ENCODE peak calls at places on chromosome 18, in nine cellular contexts. I is upper lobe of right lung; B is myocyte; V is cardiac fibroblast; K is NCI-H1105 treated with DMSO at 0.1 percent for 48 hours; J is Caco-2; C is endothelial cell; F is hippocampal formation; R is activated CD4-positive, CD25-positive, alpha-beta regulatory T cell treated with anti-CD3 and anti-CD28 coated beads, Interleukin-2, amount 50 U/mL, for 16 hours. U is an unnamed sample.

GRCh38 chr18:75075429-75075841 is 133.5 kb downstream of the PTGR3 start:
- DNase-seq in I (no peak), B (no peak), V (no peak), K (no peak), J (no peak), C (no peak), F (no peak), R (no peak), U (no peak)

GRCh38 chr18:4270016-4270415 is 185.1 kb downstream of the DLGAP1 start:
- DNase-seq in I (no peak), B (no peak), V (no peak), K (no peak), J (no peak), C (no peak), F (no peak), R (no peak), U (no peak)

GRCh38 chr18:12287684-12288405 is 20.2 kb upstream of the TUBB6 start:
- DNase-seq in I (peak), B (peak), V (peak), K (no peak), J (peak), C (no peak), F (no peak), R (no peak), U (no peak)

GRCh38 chr18:49238433-49239042 is 221.9 kb downstream of the DYM start:
- DNase-seq in I (no peak), B (peak), V (peak), K (no peak), J (no peak), C (peak), F (peak), R (no peak), U (no peak)

GRCh38 chr18:62282188-62282629 is 42.9 kb upstream of the TNFRSF11A start:
- DNase-seq in I (no peak), B (peak), V (peak), K (no peak), J (no peak), C (no peak), F (no peak), R (no peak), U (no peak)

GRCh38 chr18:40371673-40372072 is 1583.4 kb upstream of the PIK3C3 start:
- DNase-seq in I (no peak), B (no peak), V (peak), K (no peak), J (no peak), C (no peak), F (no peak), R (no peak), U (no peak)

GRCh38 chr18:41982942-41983660 is 28.1 kb downstream of the PIK3C3 start:
- DNase-seq in I (no peak), B (no peak), V (no peak), K (no peak), J (no peak), C (no peak), F (no peak), R (no peak), U (no peak)

GRCh38 chr18:58017267-58017666 is 26.8 kb upstream of the NEDD4L start:
- DNase-seq in I (no peak), B (no peak), V (no peak), K (no peak), J (no peak), C (no peak), F (no peak), R (no peak), U (no peak)

GRCh38 chr18:23049698-23050373 is 85.4 kb upstream of the CABLES1 start:
- DNase-seq in I (no peak), B (no peak), V (no peak), K (no peak), J (no peak), C (no peak), F (no peak), R (no peak), U (no peak)

GRCh38 chr18:48790226-48790863 is 160.4 kb downstream of the SMAD7 start:
- DNase-seq in I (peak), B (no peak), V (peak), K (no peak), J (no peak), C (no peak), F (no peak), R (no peak), U (peak)

GRCh38 chr18:55422456-55423185 is 165.4 kb downstream of the TCF4 start:
- DNase-seq in I (no peak), B (peak), V (peak), K (peak), J (no peak), C (no peak), F (no peak), R (no peak), U (no peak)

GRCh38 chr18:29002747-29003146 is 825.8 kb upstream of the CDH2 start:
- DNase-seq in I (no peak), B (no peak), V (no peak), K (no peak), J (no peak), C (no peak), F (no peak), R (no peak), U (no peak)

GRCh38 chr18:77103991-77104521 is 28.5 kb downstream of the MBP start:
- DNase-seq in I (no peak), B (no peak), V (peak), K (no peak), J (no peak), C (no peak), F (no peak), R (no peak), U (no peak)

GRCh38 chr18:63261029-63261428 is 58.5 kb downstream of the BCL2 start:
- DNase-seq in I (no peak), B (no peak), V (no peak), K (no peak), J (no peak), C (no peak), F (no peak), R (no peak), U (no peak)

GRCh38 chr18:61471832-61472406 is 138.7 kb downstream of the CDH20 start:
- DNase-seq in I (no peak), B (no peak), V (no peak), K (peak), J (no peak), C (no peak), F (no peak), R (no peak), U (no peak)

GRCh38 chr18:36187826-36188721 is 777 bp downstream of the MOCOS start:
- DNase-seq in I (peak), B (peak), V (no peak), K (no peak), J (no peak), C (peak), F (no peak), R (no peak), U (no peak)

GRCh38 chr18:76658627-76659026 is 163.6 kb upstream of the ZNF516 start:
- DNase-seq in I (no peak), B (no peak), V (no peak), K (no peak), J (no peak), C (peak), F (no peak), R (no peak), U (no peak)

GRCh38 chr18:74722237-74722636 is 124.6 kb downstream of the ZNF407 start:
- DNase-seq in I (no peak), B (peak), V (peak), K (no peak), J (no peak), C (no peak), F (no peak), R (no peak), U (no peak)

GRCh38 chr18:24544141-24544498 is 83.7 kb downstream of the HRH4 start:
- DNase-seq in I (no peak), B (peak), V (peak), K (peak), J (peak), C (peak), F (peak), R (no peak), U (no peak)

GRCh38 chr18:23108496-23108895 is 26.8 kb upstream of the CABLES1 start:
- DNase-seq in I (no peak), B (no peak), V (peak), K (no peak), J (no peak), C (no peak), F (no peak), R (no peak), U (no peak)

GRCh38 chr18:58991127-58991798 is 126.6 kb downstream of the ZNF532 start:
- DNase-seq in I (no peak), B (peak), V (peak), K (no peak), J (no peak), C (no peak), F (no peak), R (no peak), U (no peak)

GRCh38 chr18:59459352-59460059 is 100.4 kb upstream of the LMAN1 start:
- DNase-seq in I (no peak), B (peak), V (peak), K (peak), J (no peak), C (no peak), F (peak), R (no peak), U (no peak)